ENCODE peak calls at places on chromosomes 11 and 22, in six cellular contexts. One of them, this sample, is unnamed.
A peak's percentile ranks its signal among the peaks of the same experiment; 100 is the strongest.

GRCh38 chr11:67640021-67640757 is 626 bp upstream of the TBX10 start:
- DNase-seq in choroid plexus epithelial cell: peak; percentile 65
- DNase-seq in A549: peak; percentile 71
- DNase-seq in suprapubic skin: peak; percentile 78
- DNase-seq in coronary artery: no peak
- DNase-seq in tibial nerve: no peak
- DNase-seq in this sample: peak; percentile 48

GRCh38 chr22:34475886-34476285 is 555.6 kb upstream of the LARGE1 start:
- DNase-seq in choroid plexus epithelial cell: no peak
- DNase-seq in A549: no peak
- DNase-seq in suprapubic skin: no peak
- DNase-seq in coronary artery: no peak
- DNase-seq in tibial nerve: no peak
- DNase-seq in this sample: no peak

GRCh38 chr11:316891-317291 is 3.1 kb downstream of the IFITM1 start:
- DNase-seq in choroid plexus epithelial cell: no peak
- DNase-seq in A549: no peak
- DNase-seq in suprapubic skin: no peak
- DNase-seq in coronary artery: peak; percentile 62
- DNase-seq in tibial nerve: no peak
- DNase-seq in this sample: no peak

GRCh38 chr11:89443366-89444303 is 47.5 kb downstream of the NOX4 start:
- DNase-seq in choroid plexus epithelial cell: no peak
- DNase-seq in A549: no peak
- DNase-seq in suprapubic skin: no peak
- DNase-seq in coronary artery: no peak
- DNase-seq in tibial nerve: no peak
- DNase-seq in this sample: no peak

GRCh38 chr11:116787786-116788486 is at the start of gene ZPR1:
- DNase-seq in choroid plexus epithelial cell: peak; percentile 60
- DNase-seq in A549: peak; percentile 58
- DNase-seq in suprapubic skin: peak; percentile 92
- DNase-seq in coronary artery: peak; percentile 91
- DNase-seq in tibial nerve: peak; percentile 58
- DNase-seq in this sample: peak; percentile 71

GRCh38 chr22:43948836-43949235 is 6.4 kb upstream of the SAMM50 start:
- DNase-seq in choroid plexus epithelial cell: no peak
- DNase-seq in A549: no peak
- DNase-seq in suprapubic skin: no peak
- DNase-seq in coronary artery: no peak
- DNase-seq in tibial nerve: no peak
- DNase-seq in this sample: no peak

GRCh38 chr11:75896843-75897419 is 81.9 kb downstream of the UVRAG start:
- DNase-seq in choroid plexus epithelial cell: peak; percentile 66
- DNase-seq in A549: peak; percentile 41
- DNase-seq in suprapubic skin: no peak
- DNase-seq in coronary artery: no peak
- DNase-seq in tibial nerve: no peak
- DNase-seq in this sample: peak; percentile 54

GRCh38 chr22:25700996-25701815 is 40.8 kb upstream of the MYO18B start:
- DNase-seq in choroid plexus epithelial cell: peak; percentile 26
- DNase-seq in A549: no peak
- DNase-seq in suprapubic skin: no peak
- DNase-seq in coronary artery: no peak
- DNase-seq in tibial nerve: no peak
- DNase-seq in this sample: peak; percentile 34

GRCh38 chr22:19668748-19669147 is 45.6 kb upstream of the SEPTIN5 start:
- DNase-seq in choroid plexus epithelial cell: no peak
- DNase-seq in A549: no peak
- DNase-seq in suprapubic skin: no peak
- DNase-seq in coronary artery: no peak
- DNase-seq in tibial nerve: no peak
- DNase-seq in this sample: no peak

GRCh38 chr22:50317178-50317577 is 9.6 kb downstream of the DENND6B start:
- DNase-seq in choroid plexus epithelial cell: no peak
- DNase-seq in A549: no peak
- DNase-seq in suprapubic skin: no peak
- DNase-seq in coronary artery: no peak
- DNase-seq in tibial nerve: no peak
- DNase-seq in this sample: no peak

GRCh38 chr11:27757953-27758352 is 57.7 kb upstream of the BDNF start:
- DNase-seq in choroid plexus epithelial cell: peak; percentile 74
- DNase-seq in A549: no peak
- DNase-seq in suprapubic skin: no peak
- DNase-seq in coronary artery: no peak
- DNase-seq in tibial nerve: no peak
- DNase-seq in this sample: no peak

GRCh38 chr11:71251761-71252433 is 480 bp downstream of the SHANK2 start:
- DNase-seq in choroid plexus epithelial cell: no peak
- DNase-seq in A549: peak; percentile 37
- DNase-seq in suprapubic skin: peak; percentile 51
- DNase-seq in coronary artery: no peak
- DNase-seq in tibial nerve: no peak
- DNase-seq in this sample: no peak

GRCh38 chr11:34204396-34205279 is 99.2 kb downstream of the NAT10 start:
- DNase-seq in choroid plexus epithelial cell: no peak
- DNase-seq in A549: peak; percentile 89
- DNase-seq in suprapubic skin: no peak
- DNase-seq in coronary artery: no peak
- DNase-seq in tibial nerve: no peak
- DNase-seq in this sample: no peak

GRCh38 chr11:5178046-5178837 is 22.2 kb downstream of the OR51V1 start:
- DNase-seq in choroid plexus epithelial cell: no peak
- DNase-seq in A549: no peak
- DNase-seq in suprapubic skin: no peak
- DNase-seq in coronary artery: no peak
- DNase-seq in tibial nerve: no peak
- DNase-seq in this sample: no peak

GRCh38 chr11:119262668-119263351 is 54.1 kb downstream of the MCAM start:
- DNase-seq in choroid plexus epithelial cell: peak; percentile 57
- DNase-seq in A549: no peak
- DNase-seq in suprapubic skin: no peak
- DNase-seq in coronary artery: no peak
- DNase-seq in tibial nerve: no peak
- DNase-seq in this sample: peak; percentile 30

GRCh38 chr22:46564084-46564714 is 26.8 kb upstream of the CELSR1 start:
- DNase-seq in choroid plexus epithelial cell: no peak
- DNase-seq in A549: no peak
- DNase-seq in suprapubic skin: peak; percentile 65
- DNase-seq in coronary artery: no peak
- DNase-seq in tibial nerve: no peak
- DNase-seq in this sample: no peak

GRCh38 chr22:50722716-50723428 is 15.1 kb upstream of the ACR start:
- DNase-seq in choroid plexus epithelial cell: no peak
- DNase-seq in A549: no peak
- DNase-seq in suprapubic skin: no peak
- DNase-seq in coronary artery: no peak
- DNase-seq in tibial nerve: no peak
- DNase-seq in this sample: no peak

GRCh38 chr11:595400-595799 is 19.1 kb downstream of the PHRF1 start:
- DNase-seq in choroid plexus epithelial cell: no peak
- DNase-seq in A549: no peak
- DNase-seq in suprapubic skin: no peak
- DNase-seq in coronary artery: no peak
- DNase-seq in tibial nerve: no peak
- DNase-seq in this sample: no peak

DNA sequence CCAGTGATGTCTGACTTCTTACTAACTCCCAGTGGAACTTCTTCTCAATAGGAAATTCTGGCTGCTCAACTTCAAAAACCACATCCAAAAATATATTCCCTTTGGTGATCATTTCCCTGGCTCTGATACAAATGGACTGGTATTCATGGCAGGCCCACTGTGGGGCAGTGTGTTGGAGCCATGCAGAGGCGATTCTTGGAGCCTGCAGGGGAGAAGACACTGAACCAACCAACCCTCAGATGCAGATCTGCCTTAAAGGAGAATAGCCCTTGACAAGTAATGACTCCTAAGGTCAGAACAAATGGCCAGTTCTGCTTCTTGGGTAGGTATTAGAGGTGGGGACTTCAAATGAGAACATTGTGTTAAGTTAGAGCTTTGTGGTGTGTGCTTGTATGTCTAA is 12.2 kb downstream of the OR4D9 start:
- DNase-seq in choroid plexus epithelial cell: no peak
- DNase-seq in A549: peak; percentile 30
- DNase-seq in suprapubic skin: no peak
- DNase-seq in coronary artery: no peak
- DNase-seq in tibial nerve: no peak
- DNase-seq in this sample: no peak
- TF ChIP-seq CTCF in choroid plexus epithelial cell: peak; percentile 10
- TF ChIP-seq CTCF in A549: no peak
- TF ChIP-seq CTCF in suprapubic skin: no peak
- TF ChIP-seq CTCF in coronary artery: no peak
- TF ChIP-seq CTCF in tibial nerve: no peak
- TF ChIP-seq CTCF in this sample: no peak

DNA sequence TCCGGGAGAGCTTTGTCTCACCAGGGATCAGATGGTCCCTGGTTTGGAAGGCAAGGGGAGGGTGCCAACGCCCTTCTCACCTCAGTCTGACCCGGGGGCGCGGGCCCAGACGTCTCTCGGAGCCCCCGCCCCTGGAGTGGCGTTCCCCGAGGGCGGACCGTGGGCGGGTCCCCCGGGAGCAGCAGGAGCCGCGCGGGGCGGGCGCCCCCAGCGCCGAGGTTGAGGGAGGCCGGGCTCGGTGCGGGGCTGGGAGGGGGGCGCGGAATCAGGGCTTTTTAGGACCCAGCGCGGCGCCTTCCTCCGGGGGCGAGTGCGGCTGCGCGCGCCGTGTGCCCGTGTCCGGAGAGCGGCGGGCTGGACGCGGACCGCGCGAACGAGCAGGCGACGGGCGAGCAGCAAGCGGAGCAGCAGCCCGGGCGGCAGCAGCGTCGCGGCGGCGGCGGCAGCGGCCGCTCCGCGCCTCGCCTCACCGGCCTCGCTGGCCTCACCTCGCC is at the start of gene KCNC1:
- DNase-seq in choroid plexus epithelial cell: peak; percentile 43
- DNase-seq in A549: peak; percentile 52
- DNase-seq in suprapubic skin: peak; percentile 17
- DNase-seq in coronary artery: no peak
- DNase-seq in tibial nerve: no peak
- DNase-seq in this sample: peak; percentile 30
- H3K4me3 ChIP-seq in choroid plexus epithelial cell: peak within 1 kb of the TSS; percentile 37
- H3K4me3 ChIP-seq in A549: peak within 1 kb of the TSS; percentile 50
- H3K4me3 ChIP-seq in suprapubic skin: peak within 1 kb of the TSS; percentile 43
- H3K4me3 ChIP-seq in coronary artery: peak within 1 kb of the TSS; percentile 69
- H3K4me3 ChIP-seq in tibial nerve: peak within 1 kb of the TSS; percentile 19
- H3K4me3 ChIP-seq in this sample: peak within 1 kb of the TSS; percentile 25

DNA sequence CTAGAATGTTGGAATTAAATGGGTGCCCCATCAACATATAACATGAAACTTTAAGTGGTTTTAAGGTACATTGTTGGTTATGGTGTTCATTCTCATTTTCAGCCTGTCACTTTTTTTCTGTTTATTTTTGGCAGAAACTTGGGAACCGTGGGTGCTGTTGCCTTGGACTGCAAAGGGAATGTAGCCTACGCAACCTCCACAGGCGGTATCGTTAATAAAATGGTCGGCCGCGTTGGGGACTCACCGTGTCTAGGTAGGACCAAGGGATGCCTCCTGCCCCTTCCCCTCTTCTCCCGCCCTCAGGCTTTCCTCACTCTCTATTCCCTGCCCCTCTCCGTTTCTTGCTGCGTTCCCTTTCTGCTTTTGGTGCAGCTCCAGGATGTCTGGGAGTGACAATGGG is 29.8 kb upstream of the SCGB1A1 start:
- DNase-seq in choroid plexus epithelial cell: no peak
- DNase-seq in A549: no peak
- DNase-seq in suprapubic skin: no peak
- DNase-seq in coronary artery: no peak
- DNase-seq in tibial nerve: no peak
- DNase-seq in this sample: no peak
- TF ChIP-seq CTCF in choroid plexus epithelial cell: no peak
- TF ChIP-seq CTCF in A549: no peak
- TF ChIP-seq CTCF in suprapubic skin: no peak
- TF ChIP-seq CTCF in coronary artery: no peak
- TF ChIP-seq CTCF in tibial nerve: no peak
- TF ChIP-seq CTCF in this sample: no peak

DNA sequence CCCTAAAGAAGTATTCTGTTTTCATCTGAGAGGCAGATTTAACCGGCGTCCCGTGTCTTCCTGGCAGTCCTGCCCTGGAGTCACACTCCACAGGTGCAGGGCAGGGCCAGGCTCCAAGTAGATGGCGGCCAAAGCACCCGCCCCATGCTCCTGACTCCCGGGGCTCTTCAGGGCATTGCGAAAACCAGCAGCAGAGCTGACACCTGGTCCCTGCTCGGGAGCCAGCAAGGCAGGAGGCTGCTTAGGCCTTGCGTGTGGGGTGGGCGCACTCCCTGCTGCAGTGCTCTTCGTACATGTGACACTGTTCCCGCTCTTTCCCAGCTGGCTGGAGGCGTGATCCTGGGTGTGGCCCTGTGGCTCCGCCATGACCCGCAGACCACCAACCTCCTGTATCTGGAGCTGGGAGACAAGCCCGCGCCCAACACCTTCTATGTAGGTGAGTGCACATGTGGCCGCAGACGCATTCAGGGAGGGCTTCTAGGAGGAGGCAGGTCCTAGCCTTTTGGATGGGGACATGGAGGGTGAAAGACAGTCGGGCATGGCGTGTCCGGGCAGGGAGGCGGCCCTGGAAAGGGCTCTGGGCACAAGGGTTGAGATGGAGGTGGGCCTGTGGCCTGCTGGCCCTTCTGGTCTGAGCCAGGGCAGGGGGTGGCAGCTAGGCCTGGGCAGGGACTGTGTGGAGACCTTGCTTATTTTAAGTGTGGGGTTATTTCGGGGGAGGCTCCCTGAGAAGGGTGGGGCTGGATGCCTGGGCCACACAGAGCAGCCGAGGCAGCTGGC is 10.3 kb upstream of the TSSC4 start:
- DNase-seq in choroid plexus epithelial cell: no peak
- DNase-seq in A549: no peak
- DNase-seq in suprapubic skin: no peak
- DNase-seq in coronary artery: no peak
- DNase-seq in tibial nerve: no peak
- DNase-seq in this sample: peak; percentile 39
- H3K4me3 ChIP-seq in choroid plexus epithelial cell: no peak overlapping the region
- H3K4me3 ChIP-seq in A549: no peak overlapping the region
- H3K4me3 ChIP-seq in suprapubic skin: no peak overlapping the region
- H3K4me3 ChIP-seq in coronary artery: peak overlapping the region; percentile 37
- H3K4me3 ChIP-seq in tibial nerve: no peak overlapping the region
- H3K4me3 ChIP-seq in this sample: no peak overlapping the region

GRCh38 chr11:94574193-94574961 is 7.2 kb downstream of the PIWIL4 start:
- DNase-seq in choroid plexus epithelial cell: peak; percentile 92
- DNase-seq in A549: no peak
- DNase-seq in suprapubic skin: peak; percentile 64
- DNase-seq in coronary artery: no peak
- DNase-seq in tibial nerve: no peak
- DNase-seq in this sample: peak; percentile 84
- TF ChIP-seq CTCF in choroid plexus epithelial cell: no peak
- TF ChIP-seq CTCF in A549: no peak
- TF ChIP-seq CTCF in suprapubic skin: no peak
- TF ChIP-seq CTCF in coronary artery: no peak
- TF ChIP-seq CTCF in tibial nerve: no peak
- TF ChIP-seq CTCF in this sample: no peak

DNA sequence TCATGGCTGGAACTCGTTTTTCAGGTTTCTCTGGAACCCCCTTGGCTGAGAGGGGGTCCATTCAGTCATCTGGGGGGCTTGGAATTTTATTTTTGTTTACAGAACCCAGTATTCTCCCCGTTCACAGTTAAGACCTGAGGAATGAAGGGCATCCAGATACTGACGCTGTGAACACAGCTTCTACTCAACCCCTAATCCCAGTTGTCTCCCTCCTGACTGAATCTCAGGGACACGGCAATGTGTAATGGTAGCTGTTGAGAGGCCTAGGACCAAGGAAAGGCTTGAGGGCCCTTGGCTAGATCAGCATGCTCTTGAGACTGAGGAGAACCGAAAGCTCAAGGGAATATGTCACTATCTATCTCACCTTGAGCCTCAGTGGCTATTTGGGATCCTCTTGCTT is 113.6 kb downstream of the SWAP70 start:
- DNase-seq in choroid plexus epithelial cell: no peak
- DNase-seq in A549: no peak
- DNase-seq in suprapubic skin: no peak
- DNase-seq in coronary artery: no peak
- DNase-seq in tibial nerve: no peak
- DNase-seq in this sample: no peak
- H3K4me3 ChIP-seq in choroid plexus epithelial cell: no peak overlapping the region
- H3K4me3 ChIP-seq in A549: no peak overlapping the region
- H3K4me3 ChIP-seq in suprapubic skin: no peak overlapping the region
- H3K4me3 ChIP-seq in coronary artery: no peak overlapping the region
- H3K4me3 ChIP-seq in tibial nerve: no peak overlapping the region
- H3K4me3 ChIP-seq in this sample: peak overlapping the region; percentile 43